ENCODE peak calls at places on chromosomes 1 and 21, in eight cellular contexts. R is A549, Y is esophagus squamous epithelium, F is stomach, O is IMR-90, G is body of pancreas, E is transverse colon, H is tibial nerve. B is an unnamed sample. For H3K4me1, the result is how much of the 10 kb centered on the place peaks cover.

GRCh38 chr1:46041551-46041950 is 90.9 kb downstream of the PIK3R3 start:
- DNase-seq in F (no peak), R (no peak), H (no peak), G (no peak), Y (no peak), O (no peak), E (no peak), B (no peak)

GRCh38 chr1:199590708-199591107 is 436.8 kb upstream of the NR5A2 start:
- DNase-seq in H (no peak), E (no peak), R (no peak), Y (no peak), G (no peak), O (no peak), F (no peak), B (no peak)

GRCh38 chr21:41168391-41169257 is 664 bp downstream of the BACE2 start:
- DNase-seq in E (peak), R (peak), Y (no peak), H (peak), F (peak), G (peak), O (peak), B (peak)

GRCh38 chr1:207985190-207985589 is 74.3 kb upstream of the CD34 start:
- DNase-seq in F (no peak), H (no peak), O (no peak), G (no peak), R (no peak), Y (no peak), E (no peak), B (no peak)

GRCh38 chr1:155933591-155934096 is 569 bp downstream of the KHDC4 start:
- DNase-seq in Y (no peak), O (no peak), R (no peak), F (no peak), E (no peak), H (no peak), G (no peak), B (no peak)

GRCh38 chr1:161096015-161096414 is 2.1 kb upstream of the KLHDC9 start:
- DNase-seq in R (no peak), E (no peak), Y (no peak), F (no peak), H (no peak), O (no peak), G (no peak), B (no peak)

GRCh38 chr1:45018599-45019230 is 6.7 kb downstream of the UROD start:
- DNase-seq in O (peak), H (no peak), E (peak), F (peak), R (peak), Y (no peak), G (peak), B (peak)

GRCh38 chr1:168987330-168987729 is 119.2 kb upstream of the ATP1B1 start:
- DNase-seq in E (no peak), O (no peak), G (no peak), Y (no peak), H (no peak), R (no peak), F (no peak), B (no peak)

GRCh38 chr1:203504400-203505250 is 10.7 kb downstream of the OPTC start:
- DNase-seq in G (peak), H (peak), R (peak), O (peak), F (peak), E (peak), Y (peak), B (peak)

GRCh38 chr1:50348449-50349241 is 74.6 kb downstream of the DMRTA2 start:
- DNase-seq in O (peak), H (peak), R (peak), F (peak), E (peak), G (peak), Y (no peak), B (peak)

GRCh38 chr1:221327954-221328353 is 413.9 kb downstream of the DUSP10 start:
- DNase-seq in H (no peak), O (no peak), R (no peak), E (no peak), G (no peak), Y (no peak), F (no peak), B (no peak)

GRCh38 chr1:19926296-19927129 is 3.1 kb upstream of the PLA2G2E start:
- DNase-seq in H (no peak), R (no peak), E (no peak), G (no peak), F (no peak), Y (no peak), O (no peak), B (no peak)

GRCh38 chr1:94160811-94161210 is 39.9 kb upstream of the ABCA4 start:
- DNase-seq in Y (no peak), H (no peak), R (peak), F (no peak), G (no peak), O (peak), E (no peak), B (no peak)

DNA sequence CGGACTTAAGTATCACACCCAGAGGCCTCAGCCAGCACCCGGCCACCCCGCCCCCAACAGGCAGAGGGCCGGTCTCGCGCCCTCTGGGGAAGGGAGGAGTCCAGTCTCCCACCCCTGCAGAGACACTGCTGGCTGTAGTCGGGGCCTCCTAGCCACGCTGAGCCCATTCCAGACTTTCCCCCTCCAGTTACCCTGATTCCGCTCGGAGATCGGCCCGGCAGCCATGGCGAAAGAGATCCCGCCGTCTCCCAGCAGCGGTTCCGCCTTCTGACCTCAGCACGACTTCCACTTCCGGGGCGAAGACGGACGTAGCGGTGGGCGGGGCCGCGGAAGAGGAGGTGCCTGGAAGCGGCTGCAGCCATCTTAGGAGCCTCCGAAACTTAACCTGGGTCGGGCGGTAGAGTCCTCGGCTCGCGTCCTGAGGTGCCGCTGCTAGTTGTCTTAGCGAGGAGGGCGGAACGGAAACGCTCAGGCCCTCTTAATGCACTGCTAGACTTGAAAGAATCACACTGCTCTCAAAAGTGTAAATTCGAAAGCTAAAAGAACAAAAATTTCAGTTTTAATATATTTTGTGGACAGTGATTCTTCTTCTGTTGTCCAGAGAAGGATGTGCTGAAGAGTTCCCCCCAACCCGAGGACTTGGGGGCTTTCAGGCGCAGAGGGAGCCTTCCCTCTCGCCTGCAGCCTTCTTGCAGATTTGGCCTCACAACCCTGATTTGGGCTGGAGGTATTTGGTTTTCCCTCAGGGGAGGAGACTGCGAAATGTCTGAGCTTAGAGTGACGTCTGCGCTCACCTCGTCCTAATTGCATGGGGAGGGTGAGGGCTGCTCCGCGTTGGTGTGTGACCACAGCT is at the start of gene SF3B4:
- DNase-seq in G (peak), O (peak), R (peak), Y (peak), E (peak), F (peak), H (peak), B (peak)
- TF ChIP-seq POLR2A in G (peak), O (peak), R (peak), Y (no peak), E (peak), F (no peak), H (peak), B (peak)

GRCh38 chr21:46622226-46622625 is 13.2 kb upstream of the PRMT2 start:
- DNase-seq in R (no peak), G (no peak), E (peak), F (no peak), Y (no peak), O (no peak), H (no peak), B (peak)

GRCh38 chr21:46619846-46620245 is 15.0 kb upstream of the S100B start:
- DNase-seq in H (no peak), G (no peak), F (no peak), O (peak), E (no peak), Y (no peak), R (no peak), B (no peak)

GRCh38 chr21:46621457-46622182 is 13.9 kb upstream of the PRMT2 start:
- DNase-seq in O (no peak), R (no peak), G (no peak), Y (no peak), E (no peak), F (no peak), H (no peak), B (peak)

GRCh38 chr21:46618738-46619369 is 14.0 kb upstream of the S100B start:
- DNase-seq in G (no peak), R (no peak), H (no peak), E (no peak), F (no peak), O (peak), Y (no peak), B (no peak)

GRCh38 chr21:46620846-46621245 is 14.6 kb upstream of the PRMT2 start:
- DNase-seq in R (no peak), O (no peak), G (no peak), F (no peak), H (no peak), E (no peak), Y (no peak), B (no peak)
- H3K4me1 ChIP-seq in R (under half), O (under half), G (under half), F (under half), H (under half), E (under half), Y (under half), B (under half)

DNA sequence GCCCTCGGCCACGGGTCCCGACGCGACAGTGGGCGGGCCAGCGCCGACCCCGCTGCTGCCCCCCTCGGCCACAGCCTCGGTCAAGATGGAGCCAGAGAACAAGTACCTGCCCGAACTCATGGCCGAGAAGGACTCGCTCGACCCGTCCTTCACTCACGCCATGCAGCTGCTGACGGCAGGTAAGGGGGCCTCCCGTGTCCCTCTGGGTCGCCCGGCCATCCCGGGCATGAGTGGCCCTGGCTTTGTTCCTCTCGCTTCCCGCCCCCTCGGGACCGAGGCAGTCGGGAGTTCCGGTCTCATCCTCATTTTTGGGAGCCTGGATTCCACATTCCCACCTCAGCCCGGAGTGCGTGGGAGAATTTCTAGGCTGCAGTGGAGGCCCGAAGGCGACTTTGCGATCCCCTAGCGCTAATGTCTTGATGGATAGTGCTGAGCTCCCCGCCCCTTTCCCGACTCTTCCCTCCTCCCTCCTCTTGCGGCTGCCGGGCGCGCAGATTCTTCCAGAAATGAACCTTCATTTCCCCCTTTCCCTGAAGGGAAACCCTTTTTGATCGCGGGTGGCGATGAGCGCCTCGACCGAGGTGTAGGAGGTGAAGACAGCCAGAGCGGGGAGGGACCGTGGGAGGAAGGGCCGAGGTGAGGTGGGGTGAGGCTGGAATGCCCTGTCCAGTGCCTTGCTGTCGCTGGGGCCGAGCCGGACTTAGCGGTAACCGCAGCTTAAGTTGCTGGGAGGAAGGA is 700 bp downstream of the KHDRBS1 start:
- DNase-seq in E (peak), H (peak), G (peak), Y (no peak), O (peak), R (peak), F (peak), B (peak)
- TF ChIP-seq POLR2A in E (peak), H (no peak), G (no peak), Y (no peak), O (no peak), R (no peak), F (no peak), B (no peak)

GRCh38 chr1:24992124-24992760 is 62.2 kb upstream of the RUNX3 start:
- DNase-seq in E (no peak), O (no peak), R (no peak), G (no peak), Y (no peak), H (no peak), F (no peak), B (no peak)
- H3K4me1 ChIP-seq in E (under half), O (under half), R (under half), G (under half), Y (under half), H (under half), F (under half), B (under half)

DNA sequence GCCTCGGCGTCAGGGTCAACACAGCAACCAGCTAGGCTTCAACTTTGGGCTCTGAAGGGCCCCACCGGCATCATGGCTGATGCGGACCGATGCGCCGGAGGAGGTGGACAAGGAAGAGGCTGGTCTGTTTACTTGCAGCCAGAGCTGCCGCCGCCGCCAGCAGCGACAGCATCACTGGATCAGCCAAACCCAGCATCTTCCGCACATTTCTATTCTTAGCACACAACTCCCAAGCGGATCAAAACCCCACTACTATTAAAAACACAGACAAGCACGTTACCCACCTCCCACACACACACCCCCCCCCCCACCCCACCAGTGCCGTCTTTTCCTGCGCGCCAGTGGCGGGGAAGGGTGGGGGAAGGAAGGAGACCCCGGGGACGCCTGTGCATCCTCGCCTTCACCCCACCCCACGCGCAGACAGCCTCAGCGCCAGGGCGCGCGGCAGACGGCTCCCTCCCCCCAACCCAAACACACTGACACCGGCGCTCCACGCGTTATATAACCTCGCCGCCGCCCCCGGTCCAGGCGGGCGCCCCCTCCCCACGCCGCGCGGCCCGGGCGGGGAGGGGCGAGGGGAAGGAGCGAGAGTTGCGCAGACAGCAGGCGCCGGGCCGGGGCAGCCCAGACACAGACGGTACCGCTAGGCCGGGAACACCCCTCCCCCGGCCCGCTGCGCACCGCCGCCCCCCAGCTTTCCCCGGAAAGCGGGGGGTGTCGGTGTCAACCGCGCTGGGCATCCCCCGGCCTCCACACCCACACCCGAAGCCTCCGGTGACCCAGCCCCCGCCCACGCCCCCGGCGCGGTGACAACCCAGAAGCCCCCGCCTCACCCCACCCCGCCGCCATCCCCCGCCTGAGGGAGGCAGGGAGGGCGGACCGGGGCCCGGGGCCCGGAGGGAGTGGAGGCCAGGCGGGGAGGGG is 692 bp downstream of the AKT3 start:
- DNase-seq in R (peak), H (peak), Y (no peak), F (peak), O (peak), G (peak), E (peak), B (peak)
- TF ChIP-seq POLR2A in R (no peak), H (no peak), Y (no peak), F (no peak), O (no peak), G (peak), E (peak), B (no peak)

GRCh38 chr1:25872708-25873107 is 2.8 kb downstream of the PAQR7 start:
- DNase-seq in H (no peak), Y (no peak), R (no peak), G (no peak), E (no peak), O (no peak), F (no peak), B (no peak)
- H3K4me1 ChIP-seq in H (under half), Y (half or more), R (under half), G (half or more), E (under half), O (under half), F (half or more), B (under half)

DNA sequence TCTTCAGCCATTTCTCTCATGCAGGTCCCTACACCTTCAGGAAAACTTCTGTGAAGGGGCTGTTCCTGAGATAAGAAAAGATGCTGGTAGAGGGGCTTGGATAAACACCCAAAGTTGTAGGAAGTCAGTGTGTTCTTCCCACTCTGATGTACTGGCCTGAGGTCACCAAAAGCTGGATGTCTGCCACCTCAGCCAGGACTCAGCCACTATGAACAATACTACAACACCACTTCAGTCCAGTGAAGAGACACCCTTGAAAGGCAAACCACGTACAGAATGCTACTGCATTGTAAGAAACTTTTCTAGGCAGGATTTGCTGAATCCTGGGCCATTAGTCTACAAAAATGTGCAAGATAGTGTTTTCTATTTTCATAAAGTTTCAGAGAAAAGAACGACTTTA is 2.4 kb downstream of the PTPN14 start:
- DNase-seq in H (peak), R (no peak), O (peak), E (no peak), G (peak), Y (no peak), F (peak), B (peak)
- TF ChIP-seq POLR2A in H (no peak), R (no peak), O (no peak), E (no peak), G (no peak), Y (no peak), F (no peak), B (no peak)